ENCODE peak calls at places on chromosomes 5 and 9, in eight cellular contexts. One of them, this sample, is unnamed.

GRCh38 chr5:53480474-53481353 is at the start of gene FST:
- DNase-seq in fibroblast of the aortic adventitia: peak; percentile 59
- DNase-seq in left ventricle myocardium inferior: peak; percentile 24
- DNase-seq in AG09319: no peak
- DNase-seq in heart right ventricle: peak; percentile 28
- DNase-seq in endothelial cell: peak; percentile 45
- DNase-seq in cardiac fibroblast: peak; percentile 47
- DNase-seq in colonic mucosa: peak; percentile 17
- DNase-seq in this sample: peak; percentile 77

GRCh38 chr5:126872558-126873349 is 95.8 kb downstream of the LMNB1 start:
- DNase-seq in left ventricle myocardium inferior: no peak
- DNase-seq in colonic mucosa: no peak
- DNase-seq in fibroblast of the aortic adventitia: peak; percentile 41
- DNase-seq in AG09319: no peak
- DNase-seq in endothelial cell: no peak
- DNase-seq in heart right ventricle: no peak
- DNase-seq in cardiac fibroblast: no peak
- DNase-seq in this sample: no peak

GRCh38 chr5:60595183-60595582 is 104.8 kb downstream of the DEPDC1B start:
- DNase-seq in left ventricle myocardium inferior: no peak
- DNase-seq in colonic mucosa: no peak
- DNase-seq in endothelial cell: no peak
- DNase-seq in AG09319: no peak
- DNase-seq in cardiac fibroblast: peak; percentile 38
- DNase-seq in heart right ventricle: no peak
- DNase-seq in fibroblast of the aortic adventitia: no peak
- DNase-seq in this sample: no peak

GRCh38 chr9:7756088-7756487 is 43.5 kb downstream of the DMAC1 start:
- DNase-seq in AG09319: no peak
- DNase-seq in colonic mucosa: no peak
- DNase-seq in heart right ventricle: no peak
- DNase-seq in left ventricle myocardium inferior: no peak
- DNase-seq in endothelial cell: no peak
- DNase-seq in cardiac fibroblast: no peak
- DNase-seq in fibroblast of the aortic adventitia: no peak
- DNase-seq in this sample: no peak

GRCh38 chr5:122091942-122092600 is 14.0 kb upstream of the LOX start:
- DNase-seq in fibroblast of the aortic adventitia: peak; percentile 79
- DNase-seq in colonic mucosa: no peak
- DNase-seq in left ventricle myocardium inferior: no peak
- DNase-seq in heart right ventricle: no peak
- DNase-seq in cardiac fibroblast: peak; percentile 54
- DNase-seq in AG09319: no peak
- DNase-seq in endothelial cell: no peak
- DNase-seq in this sample: no peak

GRCh38 chr5:95803271-95804148 is 19.0 kb downstream of the GLRX start:
- DNase-seq in cardiac fibroblast: no peak
- DNase-seq in heart right ventricle: no peak
- DNase-seq in colonic mucosa: no peak
- DNase-seq in AG09319: no peak
- DNase-seq in left ventricle myocardium inferior: no peak
- DNase-seq in endothelial cell: no peak
- DNase-seq in fibroblast of the aortic adventitia: no peak
- DNase-seq in this sample: no peak

GRCh38 chr9:36844961-36845360 is 189.1 kb downstream of the PAX5 start:
- DNase-seq in fibroblast of the aortic adventitia: no peak
- DNase-seq in AG09319: no peak
- DNase-seq in endothelial cell: no peak
- DNase-seq in left ventricle myocardium inferior: no peak
- DNase-seq in cardiac fibroblast: no peak
- DNase-seq in colonic mucosa: no peak
- DNase-seq in heart right ventricle: no peak
- DNase-seq in this sample: no peak

GRCh38 chr5:167644619-167645018 is 646.8 kb upstream of the WWC1 start:
- DNase-seq in left ventricle myocardium inferior: no peak
- DNase-seq in endothelial cell: no peak
- DNase-seq in cardiac fibroblast: no peak
- DNase-seq in colonic mucosa: no peak
- DNase-seq in heart right ventricle: no peak
- DNase-seq in AG09319: no peak
- DNase-seq in fibroblast of the aortic adventitia: no peak
- DNase-seq in this sample: no peak

GRCh38 chr9:93132287-93132927 is 1.6 kb downstream of the NINJ1 start:
- DNase-seq in colonic mucosa: peak; percentile 75
- DNase-seq in left ventricle myocardium inferior: peak; percentile 63
- DNase-seq in fibroblast of the aortic adventitia: peak; percentile 68
- DNase-seq in cardiac fibroblast: peak; percentile 73
- DNase-seq in endothelial cell: no peak
- DNase-seq in heart right ventricle: peak; percentile 74
- DNase-seq in AG09319: no peak
- DNase-seq in this sample: no peak

GRCh38 chr5:82355053-82355452 is 76.9 kb upstream of the RPS23 start:
- DNase-seq in cardiac fibroblast: no peak
- DNase-seq in left ventricle myocardium inferior: no peak
- DNase-seq in colonic mucosa: no peak
- DNase-seq in fibroblast of the aortic adventitia: no peak
- DNase-seq in heart right ventricle: no peak
- DNase-seq in endothelial cell: no peak
- DNase-seq in AG09319: no peak
- DNase-seq in this sample: no peak

GRCh38 chr5:61943718-61944117 is 362.3 kb upstream of the KIF2A start:
- DNase-seq in heart right ventricle: no peak
- DNase-seq in cardiac fibroblast: no peak
- DNase-seq in fibroblast of the aortic adventitia: no peak
- DNase-seq in endothelial cell: no peak
- DNase-seq in colonic mucosa: no peak
- DNase-seq in left ventricle myocardium inferior: no peak
- DNase-seq in AG09319: no peak
- DNase-seq in this sample: no peak

GRCh38 chr5:115168829-115169391 is 798 bp downstream of the TRIM36 start:
- DNase-seq in AG09319: no peak
- DNase-seq in colonic mucosa: peak; percentile 42
- DNase-seq in endothelial cell: peak; percentile 27
- DNase-seq in cardiac fibroblast: no peak
- DNase-seq in heart right ventricle: no peak
- DNase-seq in fibroblast of the aortic adventitia: no peak
- DNase-seq in left ventricle myocardium inferior: no peak
- DNase-seq in this sample: peak; percentile 42

GRCh38 chr9:16316406-16316805 is 554.1 kb downstream of the BNC2 start:
- DNase-seq in fibroblast of the aortic adventitia: no peak
- DNase-seq in cardiac fibroblast: no peak
- DNase-seq in AG09319: no peak
- DNase-seq in colonic mucosa: no peak
- DNase-seq in left ventricle myocardium inferior: no peak
- DNase-seq in heart right ventricle: no peak
- DNase-seq in endothelial cell: no peak
- DNase-seq in this sample: no peak

GRCh38 chr9:121133104-121133816 is 58.5 kb downstream of the CNTRL start:
- DNase-seq in cardiac fibroblast: no peak
- DNase-seq in AG09319: no peak
- DNase-seq in colonic mucosa: peak; percentile 53
- DNase-seq in fibroblast of the aortic adventitia: no peak
- DNase-seq in endothelial cell: no peak
- DNase-seq in left ventricle myocardium inferior: no peak
- DNase-seq in heart right ventricle: peak; percentile 18
- DNase-seq in this sample: peak; percentile 27

GRCh38 chr9:117116084-117116483 is 298.8 kb downstream of the ASTN2 start:
- DNase-seq in cardiac fibroblast: no peak
- DNase-seq in heart right ventricle: no peak
- DNase-seq in fibroblast of the aortic adventitia: no peak
- DNase-seq in AG09319: no peak
- DNase-seq in endothelial cell: no peak
- DNase-seq in colonic mucosa: no peak
- DNase-seq in left ventricle myocardium inferior: no peak
- DNase-seq in this sample: no peak

GRCh38 chr5:131981516-131981915 is 29.9 kb downstream of the ACSL6 start:
- DNase-seq in left ventricle myocardium inferior: no peak
- DNase-seq in fibroblast of the aortic adventitia: no peak
- DNase-seq in heart right ventricle: no peak
- DNase-seq in cardiac fibroblast: no peak
- DNase-seq in endothelial cell: no peak
- DNase-seq in AG09319: no peak
- DNase-seq in colonic mucosa: no peak
- DNase-seq in this sample: no peak

GRCh38 chr5:123036391-123037103 is at the start of gene PPIC:
- DNase-seq in heart right ventricle: peak; percentile 90
- DNase-seq in left ventricle myocardium inferior: peak; percentile 90
- DNase-seq in colonic mucosa: peak; percentile 93
- DNase-seq in AG09319: peak; percentile 49
- DNase-seq in endothelial cell: peak; percentile 79
- DNase-seq in cardiac fibroblast: peak; percentile 87
- DNase-seq in fibroblast of the aortic adventitia: peak; percentile 75
- DNase-seq in this sample: peak; percentile 89

GRCh38 chr9:127397722-127398647 is 1.0 kb downstream of the SLC2A8 start:
- DNase-seq in colonic mucosa: peak; percentile 53
- DNase-seq in left ventricle myocardium inferior: peak; percentile 50
- DNase-seq in cardiac fibroblast: peak; percentile 27
- DNase-seq in fibroblast of the aortic adventitia: no peak
- DNase-seq in AG09319: no peak
- DNase-seq in heart right ventricle: peak; percentile 60
- DNase-seq in endothelial cell: peak; percentile 41
- DNase-seq in this sample: peak; percentile 66

DNA sequence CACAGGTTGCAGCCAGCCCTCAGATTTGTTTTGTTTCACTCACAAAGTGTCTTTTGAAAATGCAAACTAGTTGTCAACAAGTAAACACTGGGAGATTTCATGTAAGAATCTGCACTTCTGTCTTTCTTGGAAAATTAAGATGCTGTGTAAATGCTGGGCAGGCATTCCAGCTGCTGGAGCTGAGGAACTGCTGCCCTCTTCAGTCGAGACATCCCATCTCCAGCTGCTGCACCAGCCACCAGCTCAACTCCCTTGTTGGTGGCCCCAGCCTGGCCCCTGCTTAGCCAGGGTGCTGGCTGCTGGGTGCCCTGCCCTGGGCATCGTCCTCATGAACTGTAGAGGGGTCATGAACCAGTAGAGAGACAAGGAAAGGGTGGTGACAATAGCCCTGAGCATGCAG is 33.1 kb upstream of the AFAP1L1 start:
- DNase-seq in cardiac fibroblast: peak; percentile 49
- DNase-seq in endothelial cell: no peak
- DNase-seq in colonic mucosa: no peak
- DNase-seq in left ventricle myocardium inferior: no peak
- DNase-seq in AG09319: no peak
- DNase-seq in heart right ventricle: no peak
- DNase-seq in fibroblast of the aortic adventitia: peak; percentile 37
- DNase-seq in this sample: no peak
- TF ChIP-seq CTCF in cardiac fibroblast: no peak
- TF ChIP-seq CTCF in endothelial cell: no peak
- TF ChIP-seq CTCF in colonic mucosa: no peak
- TF ChIP-seq CTCF in left ventricle myocardium inferior: peak; percentile 20
- TF ChIP-seq CTCF in AG09319: peak; percentile 33
- TF ChIP-seq CTCF in heart right ventricle: peak; percentile 27
- TF ChIP-seq CTCF in fibroblast of the aortic adventitia: peak; percentile 48
- TF ChIP-seq CTCF in this sample: no peak

GRCh38 chr5:59491944-59492343 is 401.6 kb downstream of the PDE4D start:
- DNase-seq in endothelial cell: no peak
- DNase-seq in cardiac fibroblast: no peak
- DNase-seq in fibroblast of the aortic adventitia: peak; percentile 22
- DNase-seq in AG09319: no peak
- DNase-seq in colonic mucosa: no peak
- DNase-seq in heart right ventricle: no peak
- DNase-seq in left ventricle myocardium inferior: no peak
- DNase-seq in this sample: no peak

GRCh38 chr5:59500014-59500413 is 393.5 kb downstream of the PDE4D start:
- DNase-seq in left ventricle myocardium inferior: no peak
- DNase-seq in cardiac fibroblast: no peak
- DNase-seq in AG09319: no peak
- DNase-seq in heart right ventricle: no peak
- DNase-seq in endothelial cell: no peak
- DNase-seq in colonic mucosa: no peak
- DNase-seq in fibroblast of the aortic adventitia: no peak
- DNase-seq in this sample: no peak

DNA sequence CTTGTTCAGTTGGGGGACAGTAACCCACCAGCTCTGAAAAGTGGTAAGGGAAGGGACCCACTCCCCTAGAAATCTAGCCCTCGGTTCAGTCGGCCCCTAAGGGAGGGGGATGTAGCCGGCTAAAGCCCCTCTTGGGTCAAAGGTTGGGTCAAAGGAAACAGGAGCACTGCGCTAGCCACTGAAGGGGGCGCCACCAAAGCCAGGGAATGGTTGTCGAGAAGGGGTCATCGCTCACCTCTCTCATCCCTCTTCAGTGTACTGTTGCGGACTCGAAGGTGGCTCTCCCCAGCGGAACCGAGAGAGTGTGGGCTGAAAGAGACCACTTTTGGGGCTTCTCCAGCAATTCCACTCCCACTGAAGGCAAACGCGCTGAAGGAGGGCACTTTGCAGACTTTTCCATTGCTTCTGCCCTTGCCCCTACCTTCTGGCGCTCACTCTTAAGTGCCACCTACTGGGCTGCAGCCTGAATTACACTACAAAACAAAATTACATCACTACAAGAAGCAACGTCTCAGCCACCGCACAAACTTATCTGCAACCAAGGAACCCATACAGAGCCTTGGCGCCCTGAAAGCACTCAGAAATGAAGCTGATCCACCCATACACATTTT is 396.9 kb downstream of the PDE4D start:
- DNase-seq in endothelial cell: peak; percentile 35
- DNase-seq in AG09319: no peak
- DNase-seq in left ventricle myocardium inferior: no peak
- DNase-seq in colonic mucosa: no peak
- DNase-seq in cardiac fibroblast: peak; percentile 32
- DNase-seq in fibroblast of the aortic adventitia: peak; percentile 6
- DNase-seq in heart right ventricle: no peak
- DNase-seq in this sample: peak; percentile 8
- TF ChIP-seq CTCF in endothelial cell: peak; percentile 64
- TF ChIP-seq CTCF in AG09319: peak; percentile 61
- TF ChIP-seq CTCF in left ventricle myocardium inferior: peak; percentile 30
- TF ChIP-seq CTCF in colonic mucosa: no peak
- TF ChIP-seq CTCF in cardiac fibroblast: peak; percentile 68
- TF ChIP-seq CTCF in fibroblast of the aortic adventitia: peak; percentile 56
- TF ChIP-seq CTCF in heart right ventricle: no peak
- TF ChIP-seq CTCF in this sample: no peak

GRCh38 chr9:137095664-137096517 is 9.1 kb downstream of the MAN1B1 start:
- DNase-seq in fibroblast of the aortic adventitia: no peak
- DNase-seq in left ventricle myocardium inferior: no peak
- DNase-seq in endothelial cell: no peak
- DNase-seq in colonic mucosa: no peak
- DNase-seq in cardiac fibroblast: no peak
- DNase-seq in heart right ventricle: no peak
- DNase-seq in AG09319: no peak
- DNase-seq in this sample: no peak
- TF ChIP-seq CTCF in fibroblast of the aortic adventitia: no peak
- TF ChIP-seq CTCF in left ventricle myocardium inferior: no peak
- TF ChIP-seq CTCF in endothelial cell: no peak
- TF ChIP-seq CTCF in colonic mucosa: no peak
- TF ChIP-seq CTCF in cardiac fibroblast: no peak
- TF ChIP-seq CTCF in heart right ventricle: no peak
- TF ChIP-seq CTCF in AG09319: peak; percentile 16
- TF ChIP-seq CTCF in this sample: no peak

DNA sequence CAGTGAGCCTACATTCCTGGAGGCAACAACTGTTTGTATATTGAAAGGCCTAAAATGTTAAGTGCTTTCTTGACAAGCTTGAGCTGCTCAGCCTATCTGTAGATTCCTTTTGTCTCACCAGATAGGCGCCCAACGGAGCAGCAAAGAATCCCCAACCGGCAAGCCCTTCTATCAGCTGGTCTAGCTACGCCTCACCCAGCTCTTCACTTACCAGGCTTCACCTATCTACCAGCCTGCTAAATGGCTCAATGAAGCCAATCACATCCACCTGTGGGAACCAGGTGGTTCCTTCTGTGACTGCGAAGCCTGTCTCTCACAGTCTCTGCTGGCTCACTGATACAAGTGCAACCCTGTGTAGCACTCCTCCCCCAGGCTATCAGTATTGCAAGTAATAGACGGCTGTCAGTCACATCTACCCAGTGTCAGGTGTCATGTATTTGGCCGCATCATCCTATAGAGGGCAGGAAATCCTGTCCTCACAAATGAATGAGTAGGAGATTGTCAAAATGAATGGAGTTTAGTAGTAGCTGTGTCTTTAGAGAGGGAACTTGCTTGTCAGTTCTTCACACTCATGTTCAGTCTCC is 170.4 kb upstream of the MRPS30 start:
- DNase-seq in fibroblast of the aortic adventitia: no peak
- DNase-seq in heart right ventricle: no peak
- DNase-seq in colonic mucosa: no peak
- DNase-seq in left ventricle myocardium inferior: no peak
- DNase-seq in endothelial cell: no peak
- DNase-seq in AG09319: no peak
- DNase-seq in cardiac fibroblast: no peak
- DNase-seq in this sample: no peak
- TF ChIP-seq CTCF in fibroblast of the aortic adventitia: no peak
- TF ChIP-seq CTCF in heart right ventricle: no peak
- TF ChIP-seq CTCF in colonic mucosa: no peak
- TF ChIP-seq CTCF in left ventricle myocardium inferior: no peak
- TF ChIP-seq CTCF in endothelial cell: no peak
- TF ChIP-seq CTCF in AG09319: no peak
- TF ChIP-seq CTCF in cardiac fibroblast: no peak
- TF ChIP-seq CTCF in this sample: no peak